ENCODE peak calls at places on chromosomes 16 and 17, in seven cellular contexts. U, Q, O, H, F, X and S are unnamed samples.

GRCh38 chr17:81519284-81520020 is 6.9 kb upstream of the ACTG1 start:
- DNase-seq in U (peak; percentile 66), Q (peak; percentile 58), O (peak; percentile 40), H (peak; percentile 93), F (no peak), X (no peak), S (no peak)

GRCh38 chr16:1884155-1884760 is 12.3 kb upstream of the MEIOB start:
- DNase-seq in U (peak; percentile 71), Q (no peak), O (no peak), H (no peak), F (peak; percentile 14), X (no peak), S (peak; percentile 38)

GRCh38 chr17:80474231-80474932 is 2.0 kb downstream of the NPTX1 start:
- DNase-seq in U (peak; percentile 85), Q (no peak), O (no peak), H (no peak), F (no peak), X (no peak), S (peak; percentile 21)

GRCh38 chr17:76681222-76682137 is 29.3 kb downstream of the MXRA7 start:
- DNase-seq in U (peak; percentile 77), Q (no peak), O (peak; percentile 80), H (peak; percentile 75), F (peak; percentile 81), X (no peak), S (peak; percentile 84)

GRCh38 chr16:69804283-69804682 is 42.2 kb downstream of the WWP2 start:
- DNase-seq in U (no peak), Q (no peak), O (no peak), H (no peak), F (no peak), X (no peak), S (no peak)

GRCh38 chr17:40065041-40065770 is 2.4 kb downstream of the THRA start:
- DNase-seq in U (peak; percentile 52), Q (no peak), O (no peak), H (no peak), F (peak; percentile 33), X (no peak), S (peak; percentile 55)

GRCh38 chr16:24036614-24037013 is 200.8 kb downstream of the PRKCB start:
- DNase-seq in U (peak; percentile 48), Q (no peak), O (peak; percentile 15), H (no peak), F (peak; percentile 38), X (no peak), S (peak; percentile 61)

GRCh38 chr16:54655171-54655590 is 275.5 kb upstream of the IRX5 start:
- DNase-seq in U (no peak), Q (no peak), O (peak; percentile 40), H (no peak), F (no peak), X (no peak), S (peak; percentile 55)

GRCh38 chr17:81834831-81835267 is at the start of gene PPP1R27:
- DNase-seq in U (no peak), Q (no peak), O (no peak), H (no peak), F (no peak), X (no peak), S (no peak)

GRCh38 chr16:81457326-81458133 is 12.9 kb downstream of the CMIP start:
- DNase-seq in U (peak; percentile 75), Q (peak; percentile 77), O (no peak), H (peak; percentile 77), F (peak; percentile 42), X (no peak), S (no peak)

GRCh38 chr17:40450175-40450574 is 6.9 kb downstream of the IGFBP4 start:
- DNase-seq in U (peak; percentile 87), Q (no peak), O (peak; percentile 59), H (no peak), F (no peak), X (no peak), S (no peak)

GRCh38 chr17:50314456-50315011 is 31.4 kb upstream of the XYLT2 start:
- DNase-seq in U (no peak), Q (no peak), O (no peak), H (no peak), F (no peak), X (no peak), S (no peak)

GRCh38 chr16:69386596-69386995 is 789 bp upstream of the TERF2 start:
- DNase-seq in U (no peak), Q (no peak), O (no peak), H (no peak), F (peak; percentile 43), X (no peak), S (peak; percentile 61)

GRCh38 chr17:83035722-83036121 is 43.7 kb upstream of the METRNL start:
- DNase-seq in U (no peak), Q (no peak), O (no peak), H (no peak), F (no peak), X (no peak), S (no peak)

GRCh38 chr16:49833796-49834195 is 22.1 kb downstream of the ZNF423 start:
- DNase-seq in U (no peak), Q (no peak), O (no peak), H (no peak), F (no peak), X (no peak), S (no peak)

GRCh38 chr16:80825365-80825758 is 21.0 kb upstream of the CDYL2 start:
- DNase-seq in U (no peak), Q (no peak), O (no peak), H (no peak), F (no peak), X (no peak), S (no peak)

GRCh38 chr17:13599168-13599577 is 2.6 kb downstream of the HS3ST3A1 start:
- DNase-seq in U (no peak), Q (no peak), O (no peak), H (no peak), F (no peak), X (no peak), S (no peak)

GRCh38 chr17:13600475-13601316 is 1.0 kb downstream of the HS3ST3A1 start:
- DNase-seq in U (no peak), Q (no peak), O (no peak), H (peak; percentile 82), F (no peak), X (no peak), S (peak; percentile 43)

GRCh38 chr17:13599808-13600398 is 1.8 kb downstream of the HS3ST3A1 start:
- DNase-seq in U (no peak), Q (no peak), O (no peak), H (no peak), F (no peak), X (no peak), S (no peak)

GRCh38 chr17:13597723-13598347 is 3.9 kb downstream of the HS3ST3A1 start:
- DNase-seq in U (peak; percentile 59), Q (no peak), O (no peak), H (no peak), F (no peak), X (no peak), S (peak; percentile 67)

DNA sequence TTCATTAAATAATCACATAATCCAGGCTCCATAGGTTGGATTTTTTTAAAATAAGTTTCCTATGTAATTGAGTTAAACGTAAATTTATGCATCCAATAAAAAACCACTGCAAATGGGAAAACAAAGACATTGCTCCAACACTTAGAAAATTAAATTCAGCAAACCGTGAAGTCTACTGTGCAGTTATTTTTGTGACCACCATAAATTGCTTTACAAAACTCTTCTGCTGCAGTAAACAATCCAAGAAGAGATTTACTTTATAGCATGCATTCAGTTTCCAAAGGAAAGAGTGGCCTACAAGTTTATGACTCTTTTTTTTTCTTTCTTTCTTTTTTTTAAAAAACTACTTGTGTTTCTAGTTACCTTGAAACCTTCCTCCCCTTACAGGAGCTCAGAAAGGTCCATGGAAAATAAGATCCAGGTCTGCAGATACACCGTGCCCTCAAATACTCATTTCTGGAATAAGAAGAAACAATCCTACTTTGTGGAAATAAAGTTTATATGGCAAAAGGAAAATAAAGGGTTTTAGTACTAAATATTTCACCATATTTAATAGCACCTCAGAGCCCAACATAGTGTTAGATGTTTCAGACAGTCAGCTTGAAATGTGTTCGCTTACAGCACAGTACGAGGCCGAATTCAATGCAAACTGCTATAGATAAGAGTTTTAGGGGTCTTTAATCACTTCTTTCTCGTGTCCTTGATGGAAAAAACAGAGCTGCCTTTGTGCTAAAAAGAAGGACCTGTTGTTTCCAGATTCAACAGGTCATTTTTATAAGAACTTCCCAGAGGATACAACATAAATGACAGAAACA is 3.2 kb downstream of the HS3ST3A1 start:
- DNase-seq in U (no peak), Q (no peak), O (no peak), H (no peak), F (no peak), X (no peak), S (no peak)
- H3K4me3 ChIP-seq in U (no peak overlapping the region), Q (no peak overlapping the region), O (no peak overlapping the region), H (no peak overlapping the region), F (peak overlapping the region; percentile 90), X (no peak overlapping the region), S (peak overlapping the region; percentile 41)

GRCh38 chr17:1621273-1621954 is 7.2 kb downstream of the SLC43A2 start:
- DNase-seq in U (no peak), Q (no peak), O (no peak), H (no peak), F (no peak), X (no peak), S (no peak)
- H3K27ac ChIP-seq in U (no peak overlapping the region), Q (no peak overlapping the region), O (no peak overlapping the region), H (no peak overlapping the region), F (no peak overlapping the region), X (no peak overlapping the region), S (no peak overlapping the region)

DNA sequence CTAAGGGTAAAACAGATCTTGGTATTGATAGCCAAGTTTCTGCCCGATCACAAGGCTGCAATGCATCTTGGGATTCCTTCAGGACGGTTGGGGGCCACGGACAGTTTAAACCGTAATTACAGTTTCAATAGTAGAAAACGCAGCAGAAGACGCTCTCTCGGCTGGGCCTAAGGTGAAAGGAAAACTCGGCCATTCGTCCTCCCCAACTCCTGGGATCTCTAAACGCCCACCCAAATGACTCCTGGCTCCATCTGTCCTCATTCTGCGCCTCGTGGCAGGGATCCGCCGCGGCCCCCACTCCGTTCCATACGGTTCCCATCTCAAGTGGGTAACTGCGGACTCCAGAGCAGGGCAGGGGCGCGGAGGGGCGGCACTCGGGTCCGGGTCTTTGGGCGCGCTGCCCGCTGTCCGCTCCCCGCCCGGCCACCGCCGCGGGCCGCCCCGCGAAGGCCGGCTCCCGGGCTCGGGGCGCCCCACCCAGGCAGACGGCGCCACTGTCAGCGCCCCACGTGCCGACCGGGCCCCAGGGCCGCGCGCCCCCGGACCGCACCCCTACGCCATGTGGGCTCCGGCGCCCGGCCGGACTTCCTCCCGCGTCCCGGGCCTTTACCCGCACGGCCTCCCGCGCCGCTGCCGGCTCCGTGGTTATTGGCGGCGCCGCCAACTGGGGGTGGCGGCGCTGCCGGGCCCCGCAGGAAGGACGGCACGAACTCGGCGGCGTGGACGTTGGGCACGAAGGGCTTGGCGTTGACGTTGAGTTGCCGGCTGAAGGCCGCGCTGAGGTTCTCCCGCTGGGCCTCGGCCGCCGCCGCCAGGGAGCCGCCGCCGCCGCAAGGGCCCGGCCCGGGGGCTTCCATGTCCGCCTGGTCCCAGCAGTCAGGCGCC is 755 bp downstream of the GSPT1 start:
- DNase-seq in U (peak; percentile 34), Q (peak; percentile 65), O (no peak), H (peak; percentile 92), F (peak; percentile 20), X (no peak), S (peak; percentile 33)
- TF ChIP-seq CTCF in U (no peak), Q (no peak), O (no peak), H (no peak), F (no peak), X (no peak), S (no peak)

DNA sequence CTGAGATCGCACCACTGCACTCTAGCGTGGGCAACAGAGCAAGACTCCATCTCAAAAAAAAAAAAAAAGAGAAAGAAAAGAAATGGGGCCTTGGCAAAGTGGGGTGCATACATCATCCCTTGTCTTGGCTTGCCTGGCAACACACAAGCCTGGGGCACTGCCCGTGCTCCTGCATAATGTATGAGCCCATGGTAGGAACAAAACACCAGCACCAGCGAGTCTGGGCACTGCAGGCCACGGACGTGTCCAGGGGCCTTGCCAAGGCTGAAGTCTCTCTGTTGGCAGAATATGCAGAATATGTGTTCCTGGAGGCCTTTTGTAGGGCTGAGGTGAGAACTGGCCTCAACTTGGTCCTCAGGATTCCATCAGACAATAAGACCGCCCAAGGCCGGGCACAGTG is 15.7 kb upstream of the ALDOA start:
- DNase-seq in U (no peak), Q (no peak), O (no peak), H (no peak), F (no peak), X (no peak), S (no peak)
- H3K4me3 ChIP-seq in U (no peak overlapping the region), Q (no peak overlapping the region), O (no peak overlapping the region), H (no peak overlapping the region), F (no peak overlapping the region), X (no peak overlapping the region), S (no peak overlapping the region)